ENCODE peak calls at places on chromosomes 5 and 9, in four cellular contexts. One of them, this sample, is unnamed.

GRCh38 chr5:154390096-154390495 is 55.7 kb upstream of the SAP30L start:
- DNase-seq in ovary: no peak
- DNase-seq in NCI-H460: no peak
- DNase-seq in NCI-H524: no peak
- DNase-seq in this sample: no peak

GRCh38 chr5:36666986-36667385 is 60.6 kb downstream of the SLC1A3 start:
- DNase-seq in NCI-H460: no peak
- DNase-seq in NCI-H524: no peak
- DNase-seq in ovary: no peak
- DNase-seq in this sample: no peak

GRCh38 chr9:36762958-36763357 is 190.3 kb downstream of the MELK start:
- DNase-seq in NCI-H524: no peak
- DNase-seq in NCI-H460: no peak
- DNase-seq in ovary: no peak
- DNase-seq in this sample: no peak

GRCh38 chr9:126366366-126367011 is 39.9 kb downstream of the MVB12B start:
- DNase-seq in NCI-H524: no peak
- DNase-seq in ovary: no peak
- DNase-seq in NCI-H460: no peak
- DNase-seq in this sample: peak

GRCh38 chr5:93705896-93706295 is 35.5 kb downstream of the POU5F2 start:
- DNase-seq in NCI-H524: no peak
- DNase-seq in ovary: no peak
- DNase-seq in NCI-H460: no peak
- DNase-seq in this sample: no peak

GRCh38 chr5:76942581-76942980 is 10.3 kb upstream of the CRHBP start:
- DNase-seq in NCI-H524: peak
- DNase-seq in ovary: no peak
- DNase-seq in NCI-H460: no peak
- DNase-seq in this sample: no peak

GRCh38 chr5:175772747-175773533 is 98.4 kb upstream of the CPLX2 start:
- DNase-seq in NCI-H524: no peak
- DNase-seq in NCI-H460: no peak
- DNase-seq in ovary: no peak
- DNase-seq in this sample: no peak

GRCh38 chr5:112656456-112656855 is 81.2 kb upstream of the APC start:
- DNase-seq in NCI-H460: no peak
- DNase-seq in ovary: no peak
- DNase-seq in NCI-H524: no peak
- DNase-seq in this sample: no peak

GRCh38 chr5:16736158-16736994 is 119.6 kb upstream of the RETREG1 start:
- DNase-seq in NCI-H460: peak
- DNase-seq in ovary: no peak
- DNase-seq in NCI-H524: peak
- DNase-seq in this sample: no peak

GRCh38 chr5:40605295-40605958 is 74.3 kb upstream of the PTGER4 start:
- DNase-seq in NCI-H460: no peak
- DNase-seq in ovary: no peak
- DNase-seq in NCI-H524: no peak
- DNase-seq in this sample: no peak

GRCh38 chr5:99317136-99317535 is 388.3 kb upstream of the CHD1 start:
- DNase-seq in NCI-H460: no peak
- DNase-seq in NCI-H524: no peak
- DNase-seq in ovary: no peak
- DNase-seq in this sample: no peak

GRCh38 chr5:148887123-148887881 is 60.9 kb downstream of the ADRB2 start:
- DNase-seq in NCI-H524: no peak
- DNase-seq in ovary: no peak
- DNase-seq in NCI-H460: no peak
- DNase-seq in this sample: no peak

GRCh38 chr5:78360674-78361225 is 333 bp downstream of the SCAMP1 start:
- DNase-seq in NCI-H460: no peak
- DNase-seq in NCI-H524: peak
- DNase-seq in ovary: peak
- DNase-seq in this sample: peak

GRCh38 chr9:17744786-17745185 is 165.9 kb downstream of the SH3GL2 start:
- DNase-seq in ovary: no peak
- DNase-seq in NCI-H460: no peak
- DNase-seq in NCI-H524: no peak
- DNase-seq in this sample: no peak

GRCh38 chr5:150256416-150257064 is 33.0 kb downstream of the CAMK2A start:
- DNase-seq in NCI-H524: no peak
- DNase-seq in NCI-H460: no peak
- DNase-seq in ovary: no peak
- DNase-seq in this sample: no peak

GRCh38 chr5:114308017-114308416 is 53.9 kb upstream of the KCNN2 start:
- DNase-seq in ovary: no peak
- DNase-seq in NCI-H460: no peak
- DNase-seq in NCI-H524: no peak
- DNase-seq in this sample: no peak

GRCh38 chr5:53604309-53604708 is 43.9 kb downstream of the NDUFS4 start:
- DNase-seq in NCI-H460: no peak
- DNase-seq in ovary: no peak
- DNase-seq in NCI-H524: no peak
- DNase-seq in this sample: no peak

GRCh38 chr9:27308691-27309390 is 11.9 kb upstream of the EQTN start:
- DNase-seq in NCI-H460: no peak
- DNase-seq in NCI-H524: no peak
- DNase-seq in ovary: no peak
- DNase-seq in this sample: no peak

GRCh38 chr9:133493845-133494540 is 15.1 kb upstream of the SLC2A6 start:
- DNase-seq in ovary: no peak
- DNase-seq in NCI-H460: no peak
- DNase-seq in NCI-H524: no peak
- DNase-seq in this sample: no peak

GRCh38 chr5:177370488-177371119 is 12.9 kb downstream of the RGS14 start:
- DNase-seq in ovary: peak
- DNase-seq in NCI-H460: peak
- DNase-seq in NCI-H524: peak
- DNase-seq in this sample: peak

GRCh38 chr9:71218774-71219173 is 97.4 kb upstream of the TRPM3 start:
- DNase-seq in ovary: no peak
- DNase-seq in NCI-H460: no peak
- DNase-seq in NCI-H524: no peak
- DNase-seq in this sample: no peak